ENCODE peak calls at places on chromosomes 12 and 14, in nine cellular contexts. One of them, this sample, is unnamed.

GRCh38 chr12:62263956-62264355 is 3.8 kb downstream of the USP15 start:
- DNase-seq in ovary: no peak
- DNase-seq in upper lobe of right lung: no peak
- DNase-seq in endothelial cell: no peak
- DNase-seq in activated T-cell treated with anti-CD3 and anti-CD28 coated beads for 4 hours: no peak
- DNase-seq in stimulated activated CD8-positive, alpha-beta memory T cell treated with anti-CD3 and anti-CD28 coated beads, Interleukin-4, amount 100 ng/mL, for 24 hours: no peak
- DNase-seq in activated naive CD8-positive, alpha-beta T cell treated with anti-CD3 and anti-CD28 coated beads, Interleukin-2, amount 50 U/mL, for 24 hours: no peak
- DNase-seq in activated CD4-positive, alpha-beta T cell treated with anti-CD3 and anti-CD28 coated beads for 24 hours: no peak
- DNase-seq in activated CD8-positive, alpha-beta T cell treated with anti-CD3 and anti-CD28 coated beads for 36 hours: peak
- DNase-seq in this sample: no peak

GRCh38 chr12:118874698-118875548 is 106.4 kb upstream of the SRRM4 start:
- DNase-seq in stimulated activated CD8-positive, alpha-beta memory T cell treated with anti-CD3 and anti-CD28 coated beads, Interleukin-4, amount 100 ng/mL, for 24 hours: no peak
- DNase-seq in activated T-cell treated with anti-CD3 and anti-CD28 coated beads for 4 hours: no peak
- DNase-seq in activated CD8-positive, alpha-beta T cell treated with anti-CD3 and anti-CD28 coated beads for 36 hours: no peak
- DNase-seq in activated CD4-positive, alpha-beta T cell treated with anti-CD3 and anti-CD28 coated beads for 24 hours: no peak
- DNase-seq in upper lobe of right lung: no peak
- DNase-seq in endothelial cell: peak
- DNase-seq in activated naive CD8-positive, alpha-beta T cell treated with anti-CD3 and anti-CD28 coated beads, Interleukin-2, amount 50 U/mL, for 24 hours: no peak
- DNase-seq in ovary: no peak
- DNase-seq in this sample: no peak

GRCh38 chr14:100890451-100890850 is 13.1 kb downstream of the RTL1 start:
- DNase-seq in activated T-cell treated with anti-CD3 and anti-CD28 coated beads for 4 hours: no peak
- DNase-seq in activated CD4-positive, alpha-beta T cell treated with anti-CD3 and anti-CD28 coated beads for 24 hours: no peak
- DNase-seq in stimulated activated CD8-positive, alpha-beta memory T cell treated with anti-CD3 and anti-CD28 coated beads, Interleukin-4, amount 100 ng/mL, for 24 hours: no peak
- DNase-seq in activated naive CD8-positive, alpha-beta T cell treated with anti-CD3 and anti-CD28 coated beads, Interleukin-2, amount 50 U/mL, for 24 hours: no peak
- DNase-seq in activated CD8-positive, alpha-beta T cell treated with anti-CD3 and anti-CD28 coated beads for 36 hours: no peak
- DNase-seq in endothelial cell: no peak
- DNase-seq in upper lobe of right lung: peak
- DNase-seq in ovary: peak
- DNase-seq in this sample: peak

GRCh38 chr14:53108292-53108937 is 44.7 kb downstream of the DDHD1 start:
- DNase-seq in activated CD4-positive, alpha-beta T cell treated with anti-CD3 and anti-CD28 coated beads for 24 hours: no peak
- DNase-seq in activated T-cell treated with anti-CD3 and anti-CD28 coated beads for 4 hours: no peak
- DNase-seq in ovary: no peak
- DNase-seq in activated CD8-positive, alpha-beta T cell treated with anti-CD3 and anti-CD28 coated beads for 36 hours: no peak
- DNase-seq in stimulated activated CD8-positive, alpha-beta memory T cell treated with anti-CD3 and anti-CD28 coated beads, Interleukin-4, amount 100 ng/mL, for 24 hours: no peak
- DNase-seq in activated naive CD8-positive, alpha-beta T cell treated with anti-CD3 and anti-CD28 coated beads, Interleukin-2, amount 50 U/mL, for 24 hours: no peak
- DNase-seq in endothelial cell: no peak
- DNase-seq in upper lobe of right lung: no peak
- DNase-seq in this sample: no peak

GRCh38 chr12:74780458-74781241 is 243.0 kb downstream of the ATXN7L3B start:
- DNase-seq in activated CD8-positive, alpha-beta T cell treated with anti-CD3 and anti-CD28 coated beads for 36 hours: no peak
- DNase-seq in upper lobe of right lung: no peak
- DNase-seq in ovary: no peak
- DNase-seq in activated CD4-positive, alpha-beta T cell treated with anti-CD3 and anti-CD28 coated beads for 24 hours: no peak
- DNase-seq in activated T-cell treated with anti-CD3 and anti-CD28 coated beads for 4 hours: no peak
- DNase-seq in stimulated activated CD8-positive, alpha-beta memory T cell treated with anti-CD3 and anti-CD28 coated beads, Interleukin-4, amount 100 ng/mL, for 24 hours: no peak
- DNase-seq in activated naive CD8-positive, alpha-beta T cell treated with anti-CD3 and anti-CD28 coated beads, Interleukin-2, amount 50 U/mL, for 24 hours: no peak
- DNase-seq in endothelial cell: no peak
- DNase-seq in this sample: no peak

GRCh38 chr12:30622509-30622908 is 73.2 kb downstream of the IPO8 start:
- DNase-seq in ovary: no peak
- DNase-seq in endothelial cell: no peak
- DNase-seq in activated T-cell treated with anti-CD3 and anti-CD28 coated beads for 4 hours: no peak
- DNase-seq in activated naive CD8-positive, alpha-beta T cell treated with anti-CD3 and anti-CD28 coated beads, Interleukin-2, amount 50 U/mL, for 24 hours: no peak
- DNase-seq in activated CD8-positive, alpha-beta T cell treated with anti-CD3 and anti-CD28 coated beads for 36 hours: no peak
- DNase-seq in stimulated activated CD8-positive, alpha-beta memory T cell treated with anti-CD3 and anti-CD28 coated beads, Interleukin-4, amount 100 ng/mL, for 24 hours: no peak
- DNase-seq in activated CD4-positive, alpha-beta T cell treated with anti-CD3 and anti-CD28 coated beads for 24 hours: no peak
- DNase-seq in upper lobe of right lung: no peak
- DNase-seq in this sample: no peak

GRCh38 chr12:46891306-46891705 is 65.5 kb upstream of the SLC38A4 start:
- DNase-seq in upper lobe of right lung: no peak
- DNase-seq in activated CD4-positive, alpha-beta T cell treated with anti-CD3 and anti-CD28 coated beads for 24 hours: no peak
- DNase-seq in activated CD8-positive, alpha-beta T cell treated with anti-CD3 and anti-CD28 coated beads for 36 hours: no peak
- DNase-seq in activated naive CD8-positive, alpha-beta T cell treated with anti-CD3 and anti-CD28 coated beads, Interleukin-2, amount 50 U/mL, for 24 hours: no peak
- DNase-seq in ovary: no peak
- DNase-seq in endothelial cell: no peak
- DNase-seq in stimulated activated CD8-positive, alpha-beta memory T cell treated with anti-CD3 and anti-CD28 coated beads, Interleukin-4, amount 100 ng/mL, for 24 hours: no peak
- DNase-seq in activated T-cell treated with anti-CD3 and anti-CD28 coated beads for 4 hours: no peak
- DNase-seq in this sample: no peak

GRCh38 chr14:99127651-99128167 is 144.3 kb downstream of the BCL11B start:
- DNase-seq in ovary: no peak
- DNase-seq in activated T-cell treated with anti-CD3 and anti-CD28 coated beads for 4 hours: no peak
- DNase-seq in activated CD8-positive, alpha-beta T cell treated with anti-CD3 and anti-CD28 coated beads for 36 hours: no peak
- DNase-seq in stimulated activated CD8-positive, alpha-beta memory T cell treated with anti-CD3 and anti-CD28 coated beads, Interleukin-4, amount 100 ng/mL, for 24 hours: no peak
- DNase-seq in endothelial cell: peak
- DNase-seq in upper lobe of right lung: peak
- DNase-seq in activated CD4-positive, alpha-beta T cell treated with anti-CD3 and anti-CD28 coated beads for 24 hours: no peak
- DNase-seq in activated naive CD8-positive, alpha-beta T cell treated with anti-CD3 and anti-CD28 coated beads, Interleukin-2, amount 50 U/mL, for 24 hours: no peak
- DNase-seq in this sample: no peak

GRCh38 chr12:92244036-92244435 is 98.4 kb upstream of the BTG1 start:
- DNase-seq in activated T-cell treated with anti-CD3 and anti-CD28 coated beads for 4 hours: no peak
- DNase-seq in activated CD4-positive, alpha-beta T cell treated with anti-CD3 and anti-CD28 coated beads for 24 hours: no peak
- DNase-seq in upper lobe of right lung: no peak
- DNase-seq in activated CD8-positive, alpha-beta T cell treated with anti-CD3 and anti-CD28 coated beads for 36 hours: no peak
- DNase-seq in ovary: no peak
- DNase-seq in activated naive CD8-positive, alpha-beta T cell treated with anti-CD3 and anti-CD28 coated beads, Interleukin-2, amount 50 U/mL, for 24 hours: no peak
- DNase-seq in stimulated activated CD8-positive, alpha-beta memory T cell treated with anti-CD3 and anti-CD28 coated beads, Interleukin-4, amount 100 ng/mL, for 24 hours: no peak
- DNase-seq in endothelial cell: no peak
- DNase-seq in this sample: no peak

GRCh38 chr14:74978416-74978947 is 23.1 kb upstream of the PGF start:
- DNase-seq in upper lobe of right lung: no peak
- DNase-seq in activated CD4-positive, alpha-beta T cell treated with anti-CD3 and anti-CD28 coated beads for 24 hours: no peak
- DNase-seq in activated T-cell treated with anti-CD3 and anti-CD28 coated beads for 4 hours: no peak
- DNase-seq in activated naive CD8-positive, alpha-beta T cell treated with anti-CD3 and anti-CD28 coated beads, Interleukin-2, amount 50 U/mL, for 24 hours: no peak
- DNase-seq in endothelial cell: no peak
- DNase-seq in stimulated activated CD8-positive, alpha-beta memory T cell treated with anti-CD3 and anti-CD28 coated beads, Interleukin-4, amount 100 ng/mL, for 24 hours: no peak
- DNase-seq in ovary: no peak
- DNase-seq in activated CD8-positive, alpha-beta T cell treated with anti-CD3 and anti-CD28 coated beads for 36 hours: no peak
- DNase-seq in this sample: no peak

GRCh38 chr12:120012067-120012621 is 23.1 kb downstream of the BICDL1 start:
- DNase-seq in activated naive CD8-positive, alpha-beta T cell treated with anti-CD3 and anti-CD28 coated beads, Interleukin-2, amount 50 U/mL, for 24 hours: peak
- DNase-seq in endothelial cell: peak
- DNase-seq in activated T-cell treated with anti-CD3 and anti-CD28 coated beads for 4 hours: peak
- DNase-seq in activated CD8-positive, alpha-beta T cell treated with anti-CD3 and anti-CD28 coated beads for 36 hours: peak
- DNase-seq in activated CD4-positive, alpha-beta T cell treated with anti-CD3 and anti-CD28 coated beads for 24 hours: peak
- DNase-seq in stimulated activated CD8-positive, alpha-beta memory T cell treated with anti-CD3 and anti-CD28 coated beads, Interleukin-4, amount 100 ng/mL, for 24 hours: peak
- DNase-seq in ovary: no peak
- DNase-seq in upper lobe of right lung: no peak
- DNase-seq in this sample: no peak

GRCh38 chr12:53217049-53217929 is 10.2 kb upstream of the ITGB7 start:
- DNase-seq in ovary: no peak
- DNase-seq in activated CD4-positive, alpha-beta T cell treated with anti-CD3 and anti-CD28 coated beads for 24 hours: no peak
- DNase-seq in activated T-cell treated with anti-CD3 and anti-CD28 coated beads for 4 hours: no peak
- DNase-seq in upper lobe of right lung: peak
- DNase-seq in stimulated activated CD8-positive, alpha-beta memory T cell treated with anti-CD3 and anti-CD28 coated beads, Interleukin-4, amount 100 ng/mL, for 24 hours: peak
- DNase-seq in activated naive CD8-positive, alpha-beta T cell treated with anti-CD3 and anti-CD28 coated beads, Interleukin-2, amount 50 U/mL, for 24 hours: peak
- DNase-seq in activated CD8-positive, alpha-beta T cell treated with anti-CD3 and anti-CD28 coated beads for 36 hours: peak
- DNase-seq in endothelial cell: no peak
- DNase-seq in this sample: peak

GRCh38 chr14:104221636-104222375 is 83.4 kb downstream of the KIF26A start:
- DNase-seq in upper lobe of right lung: peak
- DNase-seq in activated CD4-positive, alpha-beta T cell treated with anti-CD3 and anti-CD28 coated beads for 24 hours: no peak
- DNase-seq in stimulated activated CD8-positive, alpha-beta memory T cell treated with anti-CD3 and anti-CD28 coated beads, Interleukin-4, amount 100 ng/mL, for 24 hours: no peak
- DNase-seq in endothelial cell: no peak
- DNase-seq in activated naive CD8-positive, alpha-beta T cell treated with anti-CD3 and anti-CD28 coated beads, Interleukin-2, amount 50 U/mL, for 24 hours: no peak
- DNase-seq in ovary: no peak
- DNase-seq in activated CD8-positive, alpha-beta T cell treated with anti-CD3 and anti-CD28 coated beads for 36 hours: no peak
- DNase-seq in activated T-cell treated with anti-CD3 and anti-CD28 coated beads for 4 hours: no peak
- DNase-seq in this sample: no peak

GRCh38 chr12:41190360-41190759 is 2.2 kb downstream of the PDZRN4 start:
- DNase-seq in endothelial cell: peak
- DNase-seq in stimulated activated CD8-positive, alpha-beta memory T cell treated with anti-CD3 and anti-CD28 coated beads, Interleukin-4, amount 100 ng/mL, for 24 hours: no peak
- DNase-seq in activated CD8-positive, alpha-beta T cell treated with anti-CD3 and anti-CD28 coated beads for 36 hours: no peak
- DNase-seq in activated naive CD8-positive, alpha-beta T cell treated with anti-CD3 and anti-CD28 coated beads, Interleukin-2, amount 50 U/mL, for 24 hours: no peak
- DNase-seq in ovary: peak
- DNase-seq in activated T-cell treated with anti-CD3 and anti-CD28 coated beads for 4 hours: no peak
- DNase-seq in activated CD4-positive, alpha-beta T cell treated with anti-CD3 and anti-CD28 coated beads for 24 hours: no peak
- DNase-seq in upper lobe of right lung: no peak
- DNase-seq in this sample: no peak

GRCh38 chr12:130838284-130838950 is 633 bp downstream of the STX2 start:
- DNase-seq in ovary: no peak
- DNase-seq in activated T-cell treated with anti-CD3 and anti-CD28 coated beads for 4 hours: peak
- DNase-seq in stimulated activated CD8-positive, alpha-beta memory T cell treated with anti-CD3 and anti-CD28 coated beads, Interleukin-4, amount 100 ng/mL, for 24 hours: no peak
- DNase-seq in activated naive CD8-positive, alpha-beta T cell treated with anti-CD3 and anti-CD28 coated beads, Interleukin-2, amount 50 U/mL, for 24 hours: no peak
- DNase-seq in upper lobe of right lung: no peak
- DNase-seq in activated CD8-positive, alpha-beta T cell treated with anti-CD3 and anti-CD28 coated beads for 36 hours: peak
- DNase-seq in activated CD4-positive, alpha-beta T cell treated with anti-CD3 and anti-CD28 coated beads for 24 hours: no peak
- DNase-seq in endothelial cell: peak
- DNase-seq in this sample: peak

GRCh38 chr14:33647385-33647786 is 303.5 kb downstream of the EGLN3 start:
- DNase-seq in stimulated activated CD8-positive, alpha-beta memory T cell treated with anti-CD3 and anti-CD28 coated beads, Interleukin-4, amount 100 ng/mL, for 24 hours: no peak
- DNase-seq in endothelial cell: no peak
- DNase-seq in upper lobe of right lung: no peak
- DNase-seq in activated T-cell treated with anti-CD3 and anti-CD28 coated beads for 4 hours: no peak
- DNase-seq in activated CD4-positive, alpha-beta T cell treated with anti-CD3 and anti-CD28 coated beads for 24 hours: no peak
- DNase-seq in activated naive CD8-positive, alpha-beta T cell treated with anti-CD3 and anti-CD28 coated beads, Interleukin-2, amount 50 U/mL, for 24 hours: no peak
- DNase-seq in activated CD8-positive, alpha-beta T cell treated with anti-CD3 and anti-CD28 coated beads for 36 hours: no peak
- DNase-seq in ovary: no peak
- DNase-seq in this sample: no peak